ENCODE peak calls at places on chromosome 15, in nine cellular contexts. H is HCT116; I is Panc1; S is SJSA1; B is endodermal cell; D is CD4-positive, alpha-beta memory T cell; A is neuronal stem cell; J is naive thymus-derived CD4-positive, alpha-beta T cell; P is H1. V is an unnamed sample. For H3K36me3 and H3K9me3, the result is how much of the 10 kb centered on the place peaks cover.

GRCh38 chr15:36075333-36075732 is 504.1 kb upstream of the CDIN1 start:
- DNase-seq in J (no peak), D (no peak), A (no peak), H (no peak), S (no peak), B (no peak), I (no peak), P (no peak), V (no peak)

GRCh38 chr15:92074646-92075045 is 221.1 kb downstream of the SLCO3A1 start:
- DNase-seq in S (no peak), H (no peak), I (no peak), P (no peak), J (no peak), D (no peak), A (no peak), B (peak), V (peak)

GRCh38 chr15:89504166-89504565 is 7.8 kb upstream of the RHCG start:
- DNase-seq in B (no peak), S (peak), H (no peak), I (no peak), J (no peak), A (no peak), D (no peak), P (no peak), V (no peak)

GRCh38 chr15:67828969-67829646 is 3.8 kb downstream of the SKOR1 start:
- DNase-seq in D (peak), S (no peak), A (no peak), B (peak), J (no peak), P (no peak), H (no peak), I (no peak), V (no peak)

GRCh38 chr15:77029166-77030041 is 34.5 kb downstream of the PSTPIP1 start:
- DNase-seq in H (no peak), D (peak), A (no peak), J (peak), B (peak), S (no peak), I (no peak), P (no peak), V (no peak)

GRCh38 chr15:72690938-72691337 is 4.9 kb downstream of the BBS4 start:
- DNase-seq in P (no peak), S (no peak), I (no peak), B (no peak), H (no peak), A (no peak), D (no peak), J (no peak), V (no peak)

GRCh38 chr15:84671211-84671610 is 13.2 kb upstream of the NMB start:
- DNase-seq in B (no peak), P (no peak), H (no peak), I (no peak), S (no peak), J (no peak), A (no peak), D (no peak), V (no peak)

GRCh38 chr15:39304931-39305728 is 275.7 kb upstream of the THBS1 start:
- DNase-seq in B (no peak), D (no peak), P (no peak), J (no peak), I (no peak), A (no peak), H (no peak), S (no peak), V (no peak)

GRCh38 chr15:37581866-37582532 is 352.4 kb upstream of the TMCO5A start:
- DNase-seq in B (peak), J (no peak), P (no peak), I (no peak), D (no peak), H (no peak), S (no peak), A (no peak), V (no peak)

GRCh38 chr15:31255732-31256384 is 70.8 kb upstream of the KLF13 start:
- DNase-seq in H (no peak), B (no peak), D (no peak), S (no peak), A (no peak), J (no peak), P (no peak), I (no peak), V (no peak)

GRCh38 chr15:72782274-72782992 is 1.1 kb downstream of the ADPGK start:
- DNase-seq in J (no peak), H (no peak), D (no peak), I (no peak), A (no peak), S (no peak), B (no peak), P (no peak), V (no peak)

GRCh38 chr15:38461089-38461833 is 7.3 kb downstream of the FAM98B start:
- DNase-seq in J (no peak), H (no peak), I (no peak), S (no peak), B (no peak), A (no peak), P (no peak), D (no peak), V (no peak)

GRCh38 chr15:40038267-40038653 is 721 bp downstream of the SRP14 start:
- DNase-seq in S (no peak), I (no peak), P (no peak), B (no peak), J (no peak), H (no peak), A (no peak), D (peak), V (no peak)

GRCh38 chr15:68384451-68385239 is 47.3 kb downstream of the ITGA11 start:
- DNase-seq in D (no peak), J (no peak), I (no peak), P (no peak), H (no peak), B (peak), S (peak), A (no peak), V (peak)

GRCh38 chr15:99482993-99483392 is 82.8 kb upstream of the MEF2A start:
- DNase-seq in I (no peak), B (no peak), H (no peak), D (no peak), A (no peak), J (no peak), P (no peak), S (no peak), V (no peak)

GRCh38 chr15:84904409-84904808 is 19.9 kb downstream of the SLC28A1 start:
- DNase-seq in P (no peak), B (no peak), J (no peak), H (no peak), I (no peak), A (no peak), S (no peak), D (no peak), V (no peak)

GRCh38 chr15:38085104-38085503 is 150.7 kb downstream of the TMCO5A start:
- DNase-seq in P (no peak), D (no peak), B (no peak), I (no peak), A (no peak), S (no peak), J (no peak), H (no peak), V (no peak)

GRCh38 chr15:48267766-48268165 is 61.7 kb downstream of the SLC12A1 start:
- DNase-seq in D (no peak), J (no peak), B (no peak), A (no peak), S (no peak), H (no peak), I (no peak), P (no peak), V (no peak)

GRCh38 chr15:83324799-83325198 is 40.3 kb upstream of the BNC1 start:
- DNase-seq in H (no peak), I (no peak), J (no peak), S (no peak), D (no peak), P (no peak), B (no peak), A (no peak), V (no peak)

GRCh38 chr15:40054746-40055575 is 16.0 kb upstream of the SRP14 start:
- DNase-seq in P (no peak), B (peak), S (no peak), A (no peak), H (no peak), D (no peak), J (no peak), I (no peak), V (peak)

GRCh38 chr15:68042156-68042854 is 11.8 kb upstream of the PIAS1 start:
- DNase-seq in H (no peak), D (no peak), I (no peak), P (no peak), A (no peak), S (no peak), B (no peak), J (no peak), V (no peak)

GRCh38 chr15:45399381-45400212 is 21.3 kb upstream of the GATM start:
- DNase-seq in I (peak), J (no peak), S (no peak), H (peak), B (peak), D (no peak), A (peak), P (no peak), V (peak)

GRCh38 chr15:62244762-62245161 is 79.7 kb upstream of the C2CD4B start:
- DNase-seq in A (no peak), B (peak), D (no peak), P (no peak), H (no peak), J (no peak), I (no peak), S (no peak), V (no peak)

GRCh38 chr15:89783111-89783860 is 7.2 kb downstream of the MESP2 start:
- DNase-seq in I (no peak), P (no peak), J (no peak), B (peak), H (no peak), A (no peak), S (no peak), D (no peak), V (peak)

GRCh38 chr15:67512140-67512539 is 8.8 kb upstream of the C15orf61 start:
- DNase-seq in H (no peak), B (no peak), P (no peak), D (no peak), I (no peak), S (no peak), J (no peak), A (no peak), V (no peak)

GRCh38 chr15:36932070-36932469 is 168.3 kb downstream of the MEIS2 start:
- DNase-seq in A (no peak), P (no peak), D (no peak), J (no peak), H (no peak), S (no peak), I (no peak), B (no peak), V (no peak)

GRCh38 chr15:50358805-50359204 is 3.8 kb upstream of the GABPB1 start:
- DNase-seq in H (peak), D (no peak), P (no peak), B (peak), J (no peak), A (no peak), S (peak), I (no peak), V (no peak)

GRCh38 chr15:87209891-87210649 is 1046.5 kb downstream of the NTRK3 start:
- DNase-seq in I (no peak), B (no peak), D (no peak), S (no peak), P (no peak), J (no peak), H (no peak), A (no peak), V (no peak)

GRCh38 chr15:48411971-48412591 is 80.9 kb downstream of the DUT start:
- DNase-seq in B (no peak), H (no peak), P (no peak), I (no peak), A (no peak), S (no peak), J (no peak), D (no peak), V (no peak)

GRCh38 chr15:50710585-50710984 is 24.0 kb upstream of the TRPM7 start:
- DNase-seq in S (no peak), H (no peak), P (no peak), J (no peak), A (no peak), B (no peak), D (no peak), I (no peak), V (no peak)

GRCh38 chr15:85756411-85757072 is 38.2 kb downstream of the KLHL25 start:
- DNase-seq in A (no peak), J (no peak), H (no peak), D (no peak), S (no peak), I (no peak), B (no peak), P (no peak), V (no peak)

GRCh38 chr15:27725733-27726132 is 373.4 kb downstream of the OCA2 start:
- DNase-seq in D (no peak), J (no peak), B (no peak), P (no peak), H (no peak), S (no peak), I (no peak), A (no peak), V (no peak)

GRCh38 chr15:62975515-62975914 is 67.0 kb upstream of the TPM1 start:
- DNase-seq in A (no peak), B (peak), P (no peak), S (no peak), D (no peak), H (no peak), J (no peak), I (no peak), V (no peak)

DNA sequence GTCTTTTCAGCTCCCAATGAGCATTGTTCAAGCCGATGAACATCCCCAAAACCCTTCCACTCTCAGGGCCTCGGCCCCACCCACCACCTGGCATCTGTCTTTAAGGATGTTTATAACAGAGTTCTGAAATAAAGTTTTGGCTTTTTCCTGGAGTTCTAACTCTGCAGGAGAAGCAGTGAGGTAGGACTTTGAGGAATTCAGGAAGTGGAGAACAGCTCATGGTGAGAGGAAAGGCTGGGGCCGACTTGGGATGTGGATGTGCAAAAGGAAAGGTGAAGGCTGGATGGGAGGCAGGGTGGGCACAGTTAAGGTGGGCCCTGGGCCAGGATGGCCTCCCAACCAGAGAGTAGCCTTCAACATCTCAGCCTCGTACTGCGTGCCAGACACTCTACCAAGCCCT is 28.3 kb downstream of the LIPC start:
- DNase-seq in I (no peak), P (no peak), H (no peak), D (no peak), S (no peak), B (no peak), J (no peak), A (no peak), V (no peak)
- H3K27ac ChIP-seq in I (no peak), P (no peak), H (no peak), D (no peak), S (no peak), B (no peak), J (no peak), A (no peak), V (no peak)

DNA sequence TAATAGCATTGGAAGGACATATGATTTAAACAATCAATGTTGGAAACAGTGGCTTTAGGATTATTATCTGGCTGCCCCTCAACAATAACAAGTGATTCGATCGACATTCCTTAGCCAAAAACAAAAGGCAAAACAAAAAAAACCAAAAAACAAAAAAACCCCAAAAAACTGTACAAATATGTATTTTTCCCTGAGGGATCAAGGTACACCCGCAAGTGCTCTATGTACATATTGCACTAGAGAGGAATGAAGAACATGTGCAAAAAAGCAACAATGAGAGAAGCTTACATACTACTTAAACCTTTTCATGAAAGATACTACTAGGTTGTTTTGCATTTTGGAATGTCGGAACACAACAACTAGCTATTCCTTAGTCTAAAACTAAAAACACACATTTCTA is 14.2 kb upstream of the ICE2 start:
- DNase-seq in I (no peak), A (no peak), S (no peak), B (no peak), H (no peak), J (no peak), D (no peak), P (no peak), V (no peak)
- H3K36me3 ChIP-seq in I (under half), A (under half), S (under half), B (under half), H (under half), J (under half), D (under half), P (under half), V (under half)

DNA sequence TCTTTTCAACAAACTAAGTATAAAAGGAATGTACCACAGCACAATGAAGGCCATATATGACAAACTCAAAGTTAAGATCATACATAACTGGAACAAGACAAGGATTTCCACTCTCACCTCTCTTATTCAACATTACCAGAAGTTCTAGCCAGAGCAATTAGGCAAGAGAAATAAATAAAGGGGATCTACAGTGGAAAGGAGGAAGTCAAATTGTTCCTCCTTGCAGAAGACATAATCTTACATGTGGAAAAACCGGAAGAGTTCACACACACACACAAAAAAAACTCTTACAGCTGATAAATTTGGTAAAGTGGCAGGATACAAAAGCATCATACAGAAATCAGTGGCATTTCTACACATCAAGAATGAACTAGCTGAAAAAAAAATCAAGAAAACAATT is 277.9 kb downstream of the MCTP2 start:
- DNase-seq in D (no peak), B (no peak), P (no peak), I (no peak), A (no peak), S (no peak), H (no peak), J (no peak), V (no peak)
- H3K9me3 ChIP-seq in D (under half), B (under half), P (under half), I (under half), A (under half), S (under half), H (under half), J (under half), V (under half)

GRCh38 chr15:51737538-51738305 is at the start of gene LYSMD2:
- DNase-seq in D (peak), H (no peak), I (no peak), A (peak), P (no peak), S (peak), B (peak), J (peak), V (no peak)
- H3K27ac ChIP-seq in D (peak), H (peak), I (peak), A (no peak), P (no peak), S (no peak), B (no peak), J (peak), V (no peak)

GRCh38 chr15:66459818-66460615 is 37.5 kb downstream of the SNAPC5 start:
- DNase-seq in A (no peak), I (no peak), S (no peak), H (no peak), P (no peak), B (no peak), D (no peak), J (no peak), V (peak)

GRCh38 chr15:66462630-66463029 is 34.9 kb downstream of the SNAPC5 start:
- DNase-seq in A (no peak), D (no peak), H (no peak), I (no peak), J (no peak), S (no peak), P (no peak), B (no peak), V (no peak)

GRCh38 chr15:66456211-66456610 is 41.4 kb downstream of the SNAPC5 start:
- DNase-seq in P (no peak), D (no peak), I (no peak), J (no peak), S (no peak), B (no peak), H (no peak), A (no peak), V (no peak)

GRCh38 chr15:66461917-66462316 is 35.6 kb downstream of the SNAPC5 start:
- DNase-seq in I (no peak), P (no peak), D (no peak), A (no peak), J (no peak), S (no peak), B (no peak), H (no peak), V (peak)
- H3K36me3 ChIP-seq in I (under half), P (under half), D (under half), A (under half), J (under half), S (under half), B (under half), H (under half), V (under half)

GRCh38 chr15:25410649-25411048 is 28.2 kb downstream of the UBE3A start:
- DNase-seq in S (no peak), J (no peak), I (no peak), D (no peak), A (no peak), H (no peak), B (no peak), P (no peak), V (no peak)

GRCh38 chr15:25406846-25407245 is 32.0 kb downstream of the UBE3A start:
- DNase-seq in D (no peak), P (no peak), H (no peak), S (no peak), A (no peak), J (no peak), I (no peak), B (no peak), V (no peak)

GRCh38 chr15:25408929-25409328 is 29.9 kb downstream of the UBE3A start:
- DNase-seq in D (no peak), P (no peak), H (no peak), A (no peak), B (no peak), I (no peak), S (no peak), J (no peak), V (no peak)

GRCh38 chr15:25407950-25408349 is 30.9 kb downstream of the UBE3A start:
- DNase-seq in D (no peak), A (no peak), H (no peak), I (no peak), J (no peak), B (no peak), S (no peak), P (no peak), V (no peak)

DNA sequence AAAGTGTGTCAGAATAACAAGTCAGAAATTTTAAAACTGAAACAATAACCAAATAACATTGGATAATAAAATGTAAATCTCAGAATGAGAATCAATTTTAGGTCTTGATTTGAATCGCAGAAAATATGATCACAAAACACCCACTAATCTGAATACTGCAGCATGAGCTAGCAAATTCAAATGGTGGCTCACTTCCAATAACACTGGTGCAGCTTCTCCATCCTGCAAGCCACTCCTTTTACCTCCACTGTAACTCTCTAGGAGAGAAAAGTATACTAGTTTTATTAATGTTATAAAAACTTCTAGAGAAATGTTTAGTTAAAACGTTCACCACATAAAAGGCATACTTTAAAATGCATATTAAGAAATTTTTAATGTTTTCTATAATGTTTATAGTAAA is 30.4 kb downstream of the UBE3A start:
- DNase-seq in J (no peak), S (no peak), D (no peak), A (no peak), P (no peak), B (no peak), H (no peak), I (no peak), V (no peak)
- H3K9me3 ChIP-seq in J (under half), S (under half), D (under half), A (under half), P (under half), B (under half), H (under half), I (under half), V (under half)